ENCODE peak calls at places on chromosomes 3 and 15, in six cellular contexts. Y is left ventricle myocardium inferior, P is psoas muscle, H is uterus, J is Panc1, T is spleen. V is an unnamed sample.

GRCh38 chr15:69462030-69462492 is 9.4 kb downstream of the RPLP1 start:
- DNase-seq in T (peak; percentile 86), Y (peak; percentile 33), H (peak; percentile 56), P (peak; percentile 58), J (no peak), V (peak; percentile 70)

GRCh38 chr3:49353022-49353421 is 5.1 kb downstream of the GPX1 start:
- DNase-seq in P (no peak), Y (no peak), J (no peak), H (no peak), T (no peak), V (no peak)

GRCh38 chr3:160400048-160400630 is 689 bp downstream of the SMC4 start:
- DNase-seq in P (peak; percentile 39), J (no peak), H (peak; percentile 31), Y (peak; percentile 40), T (peak; percentile 93), V (peak; percentile 70)

GRCh38 chr3:74631341-74631740 is 16.9 kb upstream of the CNTN3 start:
- DNase-seq in Y (no peak), T (no peak), H (no peak), J (no peak), P (no peak), V (no peak)

GRCh38 chr15:39392469-39393047 is 188.3 kb upstream of the THBS1 start:
- DNase-seq in H (no peak), J (no peak), T (no peak), Y (no peak), P (no peak), V (no peak)

GRCh38 chr15:33584797-33585196 is 274.0 kb downstream of the RYR3 start:
- DNase-seq in H (peak; percentile 22), P (no peak), J (peak; percentile 7), T (no peak), Y (no peak), V (no peak)

GRCh38 chr3:39548282-39548681 is 80.8 kb downstream of the MOBP start:
- DNase-seq in H (no peak), T (no peak), J (no peak), Y (no peak), P (no peak), V (no peak)

GRCh38 chr15:98442379-98442833 is 205.9 kb upstream of the IGF1R start:
- DNase-seq in P (no peak), H (peak; percentile 39), T (no peak), Y (no peak), J (peak; percentile 36), V (no peak)

DNA sequence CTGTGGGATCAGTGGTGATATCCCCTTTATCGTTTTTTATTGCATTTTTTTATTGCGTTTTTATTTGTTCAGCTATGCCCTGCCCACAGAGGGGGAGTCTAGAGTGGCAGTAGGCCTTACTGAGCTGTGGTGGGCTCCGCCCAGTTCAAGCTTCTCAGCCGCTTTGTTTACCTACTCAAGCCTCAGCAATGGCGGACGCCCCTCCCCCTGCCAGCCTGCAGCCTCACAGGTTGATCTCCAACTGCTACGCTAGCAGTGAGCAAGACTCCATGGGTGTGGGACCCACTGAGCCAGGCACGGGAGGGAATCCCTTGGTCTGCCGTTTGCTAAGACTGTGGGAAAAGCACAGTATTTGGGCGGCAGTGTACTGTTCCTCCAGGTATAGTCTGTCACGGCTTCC is 500.6 kb upstream of the MCTP2 start:
- DNase-seq in J (no peak), T (no peak), Y (no peak), H (no peak), P (no peak), V (no peak)
- TF ChIP-seq CTCF in J (no peak), T (no peak), Y (no peak), H (no peak), P (no peak), V (no peak)

DNA sequence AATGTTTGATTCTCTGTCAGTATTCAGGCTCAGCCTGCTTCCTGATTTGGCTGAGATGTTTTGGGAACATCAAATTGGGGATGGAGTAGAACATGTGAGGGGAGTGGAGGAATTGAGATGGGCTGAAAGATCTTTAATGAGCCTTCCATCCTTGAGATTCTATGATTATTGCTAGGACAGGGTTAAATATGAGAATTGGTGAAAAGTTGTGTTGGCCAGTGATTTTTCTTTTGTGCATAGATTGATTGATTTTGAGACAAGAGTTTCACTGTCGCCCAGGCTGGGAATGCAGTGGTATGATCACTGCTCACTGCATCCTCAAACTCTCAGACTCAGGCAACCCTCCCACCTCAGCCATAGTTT is 32.4 kb downstream of the IQGAP1 start:
- DNase-seq in P (no peak), T (no peak), H (no peak), Y (no peak), J (no peak), V (no peak)
- H3K36me3 ChIP-seq in P (no peaks in the 10 kb centered on the region), T (no peaks in the 10 kb centered on the region), H (no peaks in the 10 kb centered on the region), Y (no peaks in the 10 kb centered on the region), J (no peaks in the 10 kb centered on the region), V (no peaks in the 10 kb centered on the region)

GRCh38 chr15:67828969-67829646 is 3.8 kb downstream of the SKOR1 start:
- DNase-seq in H (no peak), J (no peak), Y (no peak), P (no peak), T (peak; percentile 52), V (no peak)

GRCh38 chr15:67827561-67828378 is 2.5 kb downstream of the SKOR1 start:
- DNase-seq in Y (no peak), P (no peak), J (no peak), T (peak; percentile 59), H (no peak), V (no peak)

GRCh38 chr15:67828379-67828968 is 3.2 kb downstream of the SKOR1 start:
- DNase-seq in H (no peak), P (no peak), J (no peak), T (peak; percentile 48), Y (no peak), V (no peak)

GRCh38 chr15:67831363-67831762 is 6.1 kb downstream of the SKOR1 start:
- DNase-seq in H (no peak), P (no peak), J (no peak), T (no peak), Y (no peak), V (no peak)

GRCh38 chr15:67829647-67830504 is 4.6 kb downstream of the SKOR1 start:
- DNase-seq in T (peak; percentile 59), P (no peak), H (no peak), Y (no peak), J (no peak), V (no peak)
- H3K9me3 ChIP-seq in T (peaks cover 16% of the 10 kb centered on the region), P (no peaks in the 10 kb centered on the region), H (no peaks in the 10 kb centered on the region), Y (no peaks in the 10 kb centered on the region), J (no peaks in the 10 kb centered on the region), V (no peaks in the 10 kb centered on the region)

GRCh38 chr3:123907720-123908119 is 23.6 kb upstream of the MYLK start:
- DNase-seq in H (no peak), P (no peak), J (no peak), Y (no peak), T (no peak), V (no peak)
- TF ChIP-seq CTCF in H (no peak), P (no peak), J (peak; percentile 8), Y (no peak), T (no peak), V (peak; percentile 23)

GRCh38 chr15:72229076-72229946 is 1.7 kb downstream of the PKM start:
- DNase-seq in T (no peak), Y (peak; percentile 25), H (no peak), J (no peak), P (no peak), V (no peak)
- H3K36me3 ChIP-seq in T (no peaks in the 10 kb centered on the region), Y (no peaks in the 10 kb centered on the region), H (no peaks in the 10 kb centered on the region), J (peaks cover 16% of the 10 kb centered on the region), P (no peaks in the 10 kb centered on the region), V (no peaks in the 10 kb centered on the region)

DNA sequence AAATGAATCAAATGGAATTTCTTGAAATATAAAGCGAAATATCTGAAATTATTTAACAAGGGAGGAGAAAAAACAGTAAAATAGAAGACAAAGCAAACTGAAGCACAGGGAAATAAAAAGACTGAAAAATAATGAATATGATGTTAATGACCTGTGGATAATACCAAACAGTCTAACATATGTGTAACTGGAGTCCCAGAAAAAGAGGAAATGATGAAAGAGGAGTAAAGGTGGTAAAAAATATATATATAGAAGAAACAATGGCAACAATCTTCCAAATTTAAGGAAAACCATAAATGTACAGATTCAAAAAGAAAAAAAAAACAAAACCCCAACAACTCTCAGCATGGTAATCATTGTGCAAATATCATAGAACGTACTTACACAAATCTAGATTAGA is 21.2 kb downstream of the UBE3A start:
- DNase-seq in J (no peak), Y (no peak), H (no peak), T (no peak), P (no peak), V (no peak)
- H3K9me3 ChIP-seq in J (peaks cover 86% of the 10 kb centered on the region), Y (peaks cover 19% of the 10 kb centered on the region), H (no peaks in the 10 kb centered on the region), T (peaks cover 34% of the 10 kb centered on the region), P (no peaks in the 10 kb centered on the region), V (no peaks in the 10 kb centered on the region)